ENCODE peak calls at places on chromosomes 5 and 9, in six cellular contexts. U, G, X, A, D and C are unnamed samples.

GRCh38 chr9:1869843-1870242 is 145.3 kb upstream of the SMARCA2 start:
- DNase-seq in G (no peak), A (no peak), D (peak), U (no peak), X (peak), C (no peak)

GRCh38 chr9:129752915-129753724 is at the start of gene PTGES:
- DNase-seq in G (peak), U (no peak), D (peak), A (peak), X (peak), C (peak)

GRCh38 chr9:108323615-108324014 is 532.2 kb downstream of the ACTL7B start:
- DNase-seq in X (no peak), A (no peak), D (no peak), U (no peak), G (no peak), C (no peak)

GRCh38 chr9:1979815-1980367 is 35.3 kb upstream of the SMARCA2 start:
- DNase-seq in X (no peak), A (no peak), D (no peak), U (no peak), G (no peak), C (no peak)

GRCh38 chr9:137267933-137268355 is 9.6 kb upstream of the TOR4A start:
- DNase-seq in X (no peak), U (no peak), A (no peak), G (no peak), D (no peak), C (no peak)

GRCh38 chr9:129259373-129259772 is 81.3 kb upstream of the IER5L start:
- DNase-seq in X (no peak), U (no peak), D (no peak), A (no peak), G (no peak), C (no peak)

GRCh38 chr5:72156921-72157320 is 49.6 kb downstream of the MAP1B start:
- DNase-seq in X (no peak), G (no peak), A (peak), U (no peak), D (no peak), C (no peak)

GRCh38 chr5:133274597-133274935 is 222.8 kb downstream of the HSPA4 start:
- DNase-seq in D (peak), U (no peak), A (no peak), G (no peak), X (no peak), C (no peak)

GRCh38 chr5:163407034-163407652 is 30.3 kb upstream of the CCNG1 start:
- DNase-seq in X (no peak), U (no peak), A (no peak), G (no peak), D (no peak), C (no peak)

GRCh38 chr9:36914212-36914577 is 119.9 kb downstream of the PAX5 start:
- DNase-seq in A (no peak), X (no peak), D (no peak), U (no peak), G (no peak), C (no peak)

GRCh38 chr5:153613143-153613542 is 122.7 kb downstream of the GRIA1 start:
- DNase-seq in X (no peak), G (no peak), U (no peak), A (no peak), D (no peak), C (no peak)

GRCh38 chr5:91797581-91797980 is 414.5 kb upstream of the ARRDC3 start:
- DNase-seq in U (no peak), G (no peak), X (no peak), D (no peak), A (no peak), C (no peak)

GRCh38 chr5:174910245-174910737 is 185.9 kb downstream of the MSX2 start:
- DNase-seq in X (peak), G (peak), A (peak), D (peak), U (peak), C (peak)

GRCh38 chr9:8188720-8189407 is 389.3 kb upstream of the DMAC1 start:
- DNase-seq in A (no peak), D (no peak), U (no peak), G (no peak), X (no peak), C (no peak)

GRCh38 chr9:120891255-120891954 is 14.4 kb upstream of the PHF19 start:
- DNase-seq in X (no peak), D (no peak), G (no peak), U (no peak), A (no peak), C (peak)